ENCODE peak calls at places on chromosomes 2 and 18, in seven cellular contexts. One of them, this sample, is unnamed.

GRCh38 chr2:233414777-233415570 is 60.7 kb downstream of the DGKD start:
- DNase-seq in bronchial epithelial cell: peak; percentile 83
- DNase-seq in fibroblast of the conjunctiva: no peak
- DNase-seq in nephron progenitor cell: no peak
- DNase-seq in mucosa of gallbladder: peak; percentile 46
- DNase-seq in GM12891: no peak
- DNase-seq in fibroblast of villous mesenchyme: no peak
- DNase-seq in this sample: no peak

GRCh38 chr2:6917761-6918421 is 679 bp downstream of the RNF144A start:
- DNase-seq in bronchial epithelial cell: no peak
- DNase-seq in fibroblast of the conjunctiva: no peak
- DNase-seq in nephron progenitor cell: peak; percentile 38
- DNase-seq in mucosa of gallbladder: no peak
- DNase-seq in GM12891: no peak
- DNase-seq in fibroblast of villous mesenchyme: no peak
- DNase-seq in this sample: no peak

GRCh38 chr2:157233506-157233905 is 24.0 kb upstream of the GALNT5 start:
- DNase-seq in bronchial epithelial cell: peak; percentile 72
- DNase-seq in fibroblast of the conjunctiva: no peak
- DNase-seq in nephron progenitor cell: no peak
- DNase-seq in mucosa of gallbladder: no peak
- DNase-seq in GM12891: no peak
- DNase-seq in fibroblast of villous mesenchyme: peak; percentile 22
- DNase-seq in this sample: no peak

GRCh38 chr2:209298601-209299000 is 125.2 kb upstream of the MAP2 start:
- DNase-seq in bronchial epithelial cell: no peak
- DNase-seq in fibroblast of the conjunctiva: no peak
- DNase-seq in nephron progenitor cell: no peak
- DNase-seq in mucosa of gallbladder: no peak
- DNase-seq in GM12891: no peak
- DNase-seq in fibroblast of villous mesenchyme: no peak
- DNase-seq in this sample: no peak

GRCh38 chr2:173797586-173798263 is 167.4 kb downstream of the SP3 start:
- DNase-seq in bronchial epithelial cell: no peak
- DNase-seq in fibroblast of the conjunctiva: no peak
- DNase-seq in nephron progenitor cell: no peak
- DNase-seq in mucosa of gallbladder: no peak
- DNase-seq in GM12891: no peak
- DNase-seq in fibroblast of villous mesenchyme: no peak
- DNase-seq in this sample: no peak

GRCh38 chr2:1660656-1661650 is 83.4 kb downstream of the PXDN start:
- DNase-seq in bronchial epithelial cell: no peak
- DNase-seq in fibroblast of the conjunctiva: no peak
- DNase-seq in nephron progenitor cell: no peak
- DNase-seq in mucosa of gallbladder: no peak
- DNase-seq in GM12891: no peak
- DNase-seq in fibroblast of villous mesenchyme: no peak
- DNase-seq in this sample: no peak

GRCh38 chr2:101387151-101387807 is at the start of gene CREG2:
- DNase-seq in bronchial epithelial cell: peak; percentile 30
- DNase-seq in fibroblast of the conjunctiva: no peak
- DNase-seq in nephron progenitor cell: peak; percentile 87
- DNase-seq in mucosa of gallbladder: peak; percentile 55
- DNase-seq in GM12891: peak; percentile 49
- DNase-seq in fibroblast of villous mesenchyme: peak; percentile 63
- DNase-seq in this sample: no peak

GRCh38 chr2:186105016-186105415 is 366.4 kb downstream of the FSIP2 start:
- DNase-seq in bronchial epithelial cell: peak; percentile 88
- DNase-seq in fibroblast of the conjunctiva: no peak
- DNase-seq in nephron progenitor cell: no peak
- DNase-seq in mucosa of gallbladder: no peak
- DNase-seq in GM12891: no peak
- DNase-seq in fibroblast of villous mesenchyme: no peak
- DNase-seq in this sample: no peak

GRCh38 chr2:188291142-188291616 is 495 bp upstream of the GULP1 start:
- DNase-seq in bronchial epithelial cell: no peak
- DNase-seq in fibroblast of the conjunctiva: no peak
- DNase-seq in nephron progenitor cell: no peak
- DNase-seq in mucosa of gallbladder: peak; percentile 26
- DNase-seq in GM12891: no peak
- DNase-seq in fibroblast of villous mesenchyme: peak; percentile 60
- DNase-seq in this sample: no peak

GRCh38 chr18:47996091-47996541 is 65.7 kb upstream of the SMAD2 start:
- DNase-seq in bronchial epithelial cell: no peak
- DNase-seq in fibroblast of the conjunctiva: no peak
- DNase-seq in nephron progenitor cell: no peak
- DNase-seq in mucosa of gallbladder: no peak
- DNase-seq in GM12891: no peak
- DNase-seq in fibroblast of villous mesenchyme: no peak
- DNase-seq in this sample: no peak

GRCh38 chr18:56902653-56903052 is 244.2 kb upstream of the BOD1L2 start:
- DNase-seq in bronchial epithelial cell: peak; percentile 58
- DNase-seq in fibroblast of the conjunctiva: no peak
- DNase-seq in nephron progenitor cell: no peak
- DNase-seq in mucosa of gallbladder: no peak
- DNase-seq in GM12891: no peak
- DNase-seq in fibroblast of villous mesenchyme: no peak
- DNase-seq in this sample: no peak

GRCh38 chr2:101546376-101547058 is 71.6 kb upstream of the RFX8 start:
- DNase-seq in bronchial epithelial cell: peak; percentile 79
- DNase-seq in fibroblast of the conjunctiva: no peak
- DNase-seq in nephron progenitor cell: no peak
- DNase-seq in mucosa of gallbladder: no peak
- DNase-seq in GM12891: no peak
- DNase-seq in fibroblast of villous mesenchyme: peak; percentile 79
- DNase-seq in this sample: no peak

GRCh38 chr2:218005028-218005427 is 2.2 kb upstream of the TNS1 start:
- DNase-seq in bronchial epithelial cell: no peak
- DNase-seq in fibroblast of the conjunctiva: no peak
- DNase-seq in nephron progenitor cell: no peak
- DNase-seq in mucosa of gallbladder: no peak
- DNase-seq in GM12891: no peak
- DNase-seq in fibroblast of villous mesenchyme: no peak
- DNase-seq in this sample: no peak

GRCh38 chr2:65198737-65199136 is 28.9 kb upstream of the ACTR2 start:
- DNase-seq in bronchial epithelial cell: no peak
- DNase-seq in fibroblast of the conjunctiva: no peak
- DNase-seq in nephron progenitor cell: no peak
- DNase-seq in mucosa of gallbladder: no peak
- DNase-seq in GM12891: no peak
- DNase-seq in fibroblast of villous mesenchyme: no peak
- DNase-seq in this sample: no peak

This sample was measured in NK-92 treated with Interleukin-12 subunit alpha and Interleukin-12 subunit beta, amount 100 ng/mL, for 24 hours.